ENCODE peak calls at places on chromosome 17, in five cellular contexts. Z is K562; R is globus pallidus; V is GM10248; C is activated CD4-positive, CD25-positive, alpha-beta regulatory T cell. G is an unnamed sample.

GRCh38 chr17:58224315-58224714 is 5.3 kb upstream of the MKS1 start:
- DNase-seq in V (no peak), R (no peak), Z (peak; percentile 41), C (no peak), G (no peak)

GRCh38 chr17:78950870-78951269 is 25.7 kb upstream of the TIMP2 start:
- DNase-seq in Z (no peak), V (no peak), C (no peak), R (no peak), G (no peak)

GRCh38 chr17:13765701-13766100 is 164.0 kb upstream of the HS3ST3A1 start:
- DNase-seq in C (no peak), Z (no peak), R (no peak), V (no peak), G (no peak)

GRCh38 chr17:31488264-31488981 is 96.9 kb downstream of the RAB11FIP4 start:
- DNase-seq in Z (no peak), C (no peak), R (peak; percentile 51), V (no peak), G (no peak)

GRCh38 chr17:8504460-8505207 is 69.0 kb downstream of the NDEL1 start:
- DNase-seq in R (no peak), C (no peak), Z (no peak), V (no peak), G (no peak)

GRCh38 chr17:2094891-2095535 is 40.1 kb downstream of the HIC1 start:
- DNase-seq in Z (no peak), V (peak; percentile 43), R (no peak), C (no peak), G (no peak)

GRCh38 chr17:45197555-45198334 is 23.9 kb upstream of the FMNL1 start:
- DNase-seq in V (peak; percentile 92), R (peak; percentile 84), Z (peak; percentile 95), C (peak; percentile 93), G (peak; percentile 76)

GRCh38 chr17:14744716-14745115 is 443.8 kb downstream of the HS3ST3B1 start:
- DNase-seq in V (no peak), R (no peak), C (no peak), Z (no peak), G (peak; percentile 31)

GRCh38 chr17:8658800-8659199 is 28.3 kb upstream of the MYH10 start:
- DNase-seq in Z (no peak), V (peak; percentile 1), R (no peak), C (no peak), G (no peak)

GRCh38 chr17:43791589-43791988 is 11.4 kb downstream of the CFAP97D1 start:
- DNase-seq in R (peak; percentile 63), C (no peak), V (no peak), Z (peak; percentile 63), G (peak; percentile 14)

GRCh38 chr17:50101346-50102163 is 6.4 kb downstream of the PDK2 start:
- DNase-seq in R (no peak), C (no peak), V (no peak), Z (peak; percentile 62), G (no peak)

GRCh38 chr17:61420128-61420527 is 20.5 kb downstream of the TBX2 start:
- DNase-seq in R (no peak), C (no peak), Z (no peak), V (no peak), G (no peak)

GRCh38 chr17:35788504-35788998 is 6.9 kb downstream of the MMP28 start:
- DNase-seq in C (no peak), V (no peak), Z (no peak), R (no peak), G (peak; percentile 95)

GRCh38 chr17:57085448-57086068 is 512 bp downstream of the AKAP1 start:
- DNase-seq in R (peak; percentile 71), C (peak; percentile 46), V (peak; percentile 73), Z (peak; percentile 73), G (no peak)

GRCh38 chr17:63675607-63676539 is 24.1 kb downstream of the LIMD2 start:
- DNase-seq in V (no peak), C (no peak), Z (peak; percentile 95), R (peak; percentile 56), G (peak; percentile 81)

GRCh38 chr17:70808596-70808995 is 639.3 kb downstream of the KCNJ2 start:
- DNase-seq in V (no peak), C (no peak), Z (no peak), R (no peak), G (no peak)

GRCh38 chr17:7897090-7897489 is 8.5 kb downstream of the CHD3 start:
- DNase-seq in R (no peak), Z (no peak), V (no peak), C (no peak), G (no peak)

GRCh38 chr17:17224137-17224536 is 12.8 kb downstream of the FLCN start:
- DNase-seq in C (no peak), R (no peak), Z (no peak), V (no peak), G (no peak)

GRCh38 chr17:42953669-42954068 is 10.6 kb downstream of the AARSD1 start:
- DNase-seq in C (no peak), V (no peak), Z (no peak), R (no peak), G (no peak)

GRCh38 chr17:9226794-9227135 is 205.5 kb downstream of the NTN1 start:
- DNase-seq in Z (no peak), R (no peak), C (no peak), V (no peak), G (no peak)

GRCh38 chr17:1493291-1493980 is 950 bp upstream of the MYO1C start:
- DNase-seq in V (no peak), R (no peak), C (no peak), Z (no peak), G (no peak)

GRCh38 chr17:46159686-46160085 is 33.5 kb downstream of the KANSL1 start:
- DNase-seq in R (no peak), C (no peak), Z (peak; percentile 43), V (no peak), G (peak; percentile 31)

GRCh38 chr17:49076575-49077384 is 55.8 kb upstream of the B4GALNT2 start:
- DNase-seq in Z (peak; percentile 28), R (no peak), V (no peak), C (no peak), G (peak; percentile 88)

GRCh38 chr17:82296511-82297279 is 20.7 kb downstream of the CD7 start:
- DNase-seq in V (no peak), Z (no peak), R (no peak), C (no peak), G (no peak)

GRCh38 chr17:40937384-40937819 is at the start of gene KRT23:
- DNase-seq in Z (no peak), R (no peak), V (no peak), C (no peak), G (no peak)

GRCh38 chr17:68771867-68772515 is 170.8 kb upstream of the FAM20A start:
- DNase-seq in R (peak; percentile 85), Z (peak; percentile 58), C (no peak), V (peak; percentile 51), G (peak; percentile 70)

GRCh38 chr17:65666869-65667268 is 105.4 kb upstream of the AXIN2 start:
- DNase-seq in C (no peak), Z (no peak), V (no peak), R (no peak), G (no peak)

GRCh38 chr17:2912754-2913153 is 116.5 kb downstream of the RAP1GAP2 start:
- DNase-seq in C (no peak), R (no peak), Z (no peak), V (no peak), G (no peak)

GRCh38 chr17:73262676-73263642 is 1.3 kb upstream of the CPSF4L start:
- DNase-seq in Z (no peak), C (no peak), R (no peak), V (no peak), G (no peak)

GRCh38 chr17:32281011-32281451 is 15.4 kb downstream of the RHBDL3 start:
- DNase-seq in Z (no peak), C (no peak), V (no peak), R (no peak), G (no peak)